ENCODE peak calls at places on chromosomes 7 and 10, in four cellular contexts. W is left ventricle myocardium inferior, T is GM23338, V is K562. N is an unnamed sample.

GRCh38 chr7:69412331-69413146 is 185.7 kb upstream of the AUTS2 start:
- DNase-seq in W (peak), T (no peak), V (no peak), N (no peak)

GRCh38 chr7:85897967-85898366 is 711.1 kb upstream of the SEMA3D start:
- DNase-seq in W (no peak), T (no peak), V (no peak), N (no peak)

GRCh38 chr7:46468753-46469356 is 547.8 kb upstream of the IGFBP3 start:
- DNase-seq in W (no peak), T (peak), V (no peak), N (no peak)

GRCh38 chr10:93859049-93859655 is 34.6 kb upstream of the SLC35G1 start:
- DNase-seq in W (no peak), T (peak), V (peak), N (no peak)

GRCh38 chr10:117461766-117462423 is 80.7 kb upstream of the EMX2 start:
- DNase-seq in W (no peak), T (no peak), V (no peak), N (peak)

GRCh38 chr10:127907411-127908105 is 655 bp downstream of the PTPRE start:
- DNase-seq in W (peak), T (peak), V (no peak), N (peak)

GRCh38 chr10:77692782-77693181 is 55.2 kb upstream of the KCNMA1 start:
- DNase-seq in W (no peak), T (no peak), V (no peak), N (no peak)

GRCh38 chr7:18803880-18804279 is 308.3 kb downstream of the HDAC9 start:
- DNase-seq in W (no peak), T (no peak), V (no peak), N (no peak)

GRCh38 chr7:99953649-99954048 is 22.2 kb downstream of the AZGP1 start:
- DNase-seq in W (no peak), T (no peak), V (no peak), N (no peak)

GRCh38 chr10:90313548-90314325 is 544.1 kb downstream of the HTR7 start:
- DNase-seq in W (no peak), T (no peak), V (no peak), N (no peak)

GRCh38 chr10:101142533-101143353 is 11.6 kb downstream of the TLX1 start:
- DNase-seq in W (no peak), T (no peak), V (no peak), N (no peak)

GRCh38 chr7:94907420-94908203 is at the start of gene PPP1R9A:
- DNase-seq in W (peak), T (peak), V (no peak), N (peak)

GRCh38 chr7:116170180-116170579 is 40.2 kb upstream of the TES start:
- DNase-seq in W (no peak), T (no peak), V (no peak), N (no peak)

GRCh38 chr10:51156913-51157312 is 82.6 kb downstream of the PRKG1 start:
- DNase-seq in W (no peak), T (no peak), V (no peak), N (no peak)

GRCh38 chr10:94002156-94002555 is 8.4 kb downstream of the PLCE1 start:
- DNase-seq in W (peak), T (no peak), V (no peak), N (no peak)

GRCh38 chr10:13420532-13421307 is 72.6 kb upstream of the SEPHS1 start:
- DNase-seq in W (no peak), T (no peak), V (no peak), N (no peak)

GRCh38 chr7:77942431-77942830 is 143.9 kb downstream of the PHTF2 start:
- DNase-seq in W (no peak), T (no peak), V (no peak), N (no peak)

GRCh38 chr7:767580-767940 is 40.5 kb upstream of the PRKAR1B start:
- DNase-seq in W (no peak), T (no peak), V (no peak), N (no peak)

GRCh38 chr7:79778786-79779382 is 325.4 kb upstream of the MAGI2 start:
- DNase-seq in W (no peak), T (no peak), V (no peak), N (no peak)

GRCh38 chr7:108581655-108582491 is 12.2 kb downstream of the DNAJB9 start:
- DNase-seq in W (no peak), T (peak), V (no peak), N (no peak)

GRCh38 chr7:39356531-39356930 is 209.7 kb upstream of the YAE1 start:
- DNase-seq in W (no peak), T (no peak), V (no peak), N (no peak)

GRCh38 chr7:39349452-39350123 is 216.6 kb upstream of the YAE1 start:
- DNase-seq in W (no peak), T (no peak), V (no peak), N (no peak)

GRCh38 chr7:39357648-39358047 is 208.6 kb upstream of the YAE1 start:
- DNase-seq in W (no peak), T (peak), V (peak), N (no peak)

GRCh38 chr7:39355664-39356063 is 210.5 kb upstream of the YAE1 start:
- DNase-seq in W (no peak), T (no peak), V (no peak), N (no peak)

DNA sequence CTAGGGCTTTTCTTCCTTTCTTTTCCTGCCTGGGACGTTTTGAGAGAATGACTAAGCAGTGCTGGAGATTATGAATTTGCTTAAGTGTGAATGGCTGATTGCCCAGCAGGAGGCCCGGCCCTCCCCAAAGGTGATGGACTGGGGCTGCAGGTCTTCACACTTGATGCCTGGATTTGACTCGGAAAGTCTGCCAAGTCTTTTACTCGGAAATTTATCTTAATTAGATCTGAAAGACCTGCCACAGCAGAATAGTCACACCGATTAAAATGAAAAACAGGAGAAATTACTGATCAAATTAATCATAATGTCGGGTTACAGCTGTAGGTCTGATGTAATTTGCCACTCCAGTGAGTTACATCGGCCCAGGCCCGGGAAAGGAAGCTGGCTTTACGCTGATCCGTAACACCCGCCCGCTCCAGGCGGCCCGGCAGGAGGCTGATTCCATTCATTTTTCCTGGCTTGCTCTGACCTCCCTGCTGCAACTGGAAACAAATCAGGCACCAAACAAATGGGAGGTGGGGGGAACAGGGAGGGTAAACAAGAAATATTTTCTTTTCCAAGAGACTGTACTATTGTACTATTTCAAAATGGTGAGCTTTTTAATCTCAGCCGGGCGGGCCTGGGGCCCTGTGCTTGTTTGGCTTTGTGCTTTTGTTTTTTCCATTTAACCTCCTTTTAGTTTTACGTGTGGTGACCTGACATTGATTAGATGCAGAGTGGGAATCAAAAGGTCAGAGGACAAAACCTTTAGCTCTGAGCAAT is 212.4 kb upstream of the YAE1 start:
- DNase-seq in W (peak), T (peak), V (no peak), N (peak)
- H3K27ac ChIP-seq in W (no peak), T (peak), V (no peak), N (peak)

GRCh38 chr10:29486466-29486865 is 148.3 kb downstream of the SVIL start:
- DNase-seq in W (no peak), T (no peak), V (no peak), N (no peak)

GRCh38 chr10:29482591-29483421 is 152.0 kb downstream of the SVIL start:
- DNase-seq in W (no peak), T (peak), V (no peak), N (peak)

GRCh38 chr10:29479081-29479917 is 155.5 kb downstream of the SVIL start:
- DNase-seq in W (no peak), T (no peak), V (no peak), N (no peak)

GRCh38 chr10:29480281-29480954 is 154.4 kb downstream of the SVIL start:
- DNase-seq in W (no peak), T (no peak), V (no peak), N (no peak)

DNA sequence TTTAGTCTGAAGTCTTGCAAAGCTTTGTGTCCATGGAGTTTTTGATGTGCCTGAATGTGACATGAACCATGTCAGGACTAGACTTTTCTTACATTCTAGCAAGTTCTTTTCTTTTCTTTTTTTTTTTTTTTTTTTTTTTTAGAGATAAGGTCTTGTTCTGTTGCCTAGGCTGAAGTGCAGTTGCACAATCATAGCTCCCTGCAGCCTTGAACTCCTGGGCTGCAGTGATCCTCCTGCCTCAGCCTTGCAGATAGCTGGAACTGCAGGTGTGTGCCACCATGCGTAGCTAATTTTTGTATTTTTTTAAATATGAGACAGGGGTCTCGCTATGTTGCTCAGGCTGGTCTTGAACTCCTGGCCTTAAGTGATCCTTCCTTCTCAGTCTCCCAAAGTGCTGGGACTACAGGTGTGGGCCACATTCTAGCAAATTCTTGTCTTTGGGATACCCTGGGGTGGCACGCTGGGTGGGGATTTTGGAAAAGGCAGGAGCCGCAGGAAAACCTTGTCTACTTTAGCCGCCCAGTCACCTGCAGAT is 152.8 kb downstream of the SVIL start:
- DNase-seq in W (no peak), T (no peak), V (no peak), N (no peak)
- H3K27ac ChIP-seq in W (peak), T (peak), V (no peak), N (peak)

DNA sequence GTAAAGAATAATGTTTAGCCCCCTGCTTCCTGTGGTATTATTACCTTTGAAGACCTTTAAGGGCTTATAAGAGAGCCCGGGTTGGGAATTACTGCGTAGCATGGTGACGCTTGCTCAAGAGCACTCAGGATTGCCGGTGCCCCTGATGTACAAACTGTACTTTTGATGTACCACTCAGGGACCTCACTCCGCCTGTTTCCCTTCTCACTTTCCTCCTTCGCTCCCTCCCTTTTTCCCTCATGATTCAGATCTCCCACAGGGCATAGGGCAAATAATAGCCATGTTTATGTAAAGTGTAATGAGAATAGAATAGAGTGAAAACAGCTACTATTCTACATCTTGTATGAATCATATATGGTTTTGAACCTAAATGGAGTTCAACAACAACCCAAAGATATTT is 77.8 kb upstream of the PDCD4 start:
- DNase-seq in W (no peak), T (no peak), V (no peak), N (no peak)
- H3K27ac ChIP-seq in W (peak), T (no peak), V (no peak), N (peak)

DNA sequence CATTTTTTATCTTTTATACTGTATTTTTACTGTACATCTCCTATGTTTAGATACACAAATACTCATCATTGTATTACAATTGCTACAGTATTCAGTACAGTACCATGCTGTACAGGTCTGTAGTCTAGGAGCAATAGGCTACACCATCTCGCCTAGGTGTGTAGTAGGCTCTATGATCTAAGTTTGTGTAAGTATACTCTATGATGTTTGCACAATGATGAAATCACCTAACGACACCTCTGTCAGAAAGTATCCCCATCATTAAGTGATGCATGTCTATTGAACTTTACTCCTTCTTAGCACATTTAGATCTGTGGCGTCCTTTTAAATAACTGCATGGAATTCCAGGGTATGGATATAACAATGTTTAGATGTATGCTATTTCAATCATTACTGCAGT is 112.0 kb downstream of the SNX10 start:
- DNase-seq in W (no peak), T (no peak), V (no peak), N (no peak)
- H3K27ac ChIP-seq in W (no peak), T (no peak), V (no peak), N (no peak)

DNA sequence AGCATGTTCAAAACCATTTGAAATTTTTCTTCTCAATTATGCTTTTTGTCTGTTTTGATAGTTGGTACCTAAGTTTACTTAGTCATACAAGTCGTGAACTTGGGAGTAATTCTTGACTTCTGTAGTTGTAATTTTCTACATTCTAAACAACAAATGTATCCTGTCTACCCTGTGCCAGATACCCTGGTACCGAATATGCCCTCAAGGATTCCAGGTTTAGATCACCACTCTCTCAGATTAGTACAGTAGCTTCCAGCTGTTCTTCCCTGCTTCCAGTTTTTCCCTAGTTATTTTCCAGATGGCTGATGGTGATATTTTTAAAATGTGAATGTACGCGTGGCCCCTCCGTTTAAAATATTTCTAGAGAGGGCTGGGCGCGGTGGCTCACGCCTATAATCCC is 6.5 kb downstream of the STAM start:
- DNase-seq in W (no peak), T (no peak), V (no peak), N (no peak)
- H3K27ac ChIP-seq in W (no peak), T (peak), V (no peak), N (no peak)

GRCh38 chr10:33412261-33413092 is 78.0 kb upstream of the NRP1 start:
- DNase-seq in W (no peak), T (no peak), V (no peak), N (no peak)
- H3K27ac ChIP-seq in W (no peak), T (no peak), V (no peak), N (peak)

DNA sequence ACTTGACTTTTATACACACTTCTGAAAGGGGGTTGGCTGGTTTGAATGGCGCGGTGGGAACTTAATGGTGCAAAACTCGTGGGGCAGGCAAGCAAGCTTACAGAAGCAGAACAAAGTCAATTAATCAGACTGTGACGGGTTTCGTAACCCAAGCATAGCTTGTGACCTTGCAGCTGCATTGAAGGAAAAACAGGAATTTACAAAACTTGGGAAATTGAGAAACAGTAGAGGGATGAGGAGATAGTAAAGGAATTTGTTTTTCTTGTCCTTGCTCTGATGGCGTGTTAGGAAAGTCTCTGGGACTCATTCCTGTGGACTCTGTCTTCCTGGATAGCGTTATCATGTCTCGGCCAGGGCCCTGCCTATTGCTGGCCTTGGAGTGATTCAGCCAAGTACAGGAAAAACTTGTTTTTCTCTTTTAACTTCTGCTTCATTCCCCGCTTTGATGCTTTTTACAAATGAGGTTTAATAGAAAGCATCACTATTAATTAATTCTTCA is 220.0 kb upstream of the KCND2 start:
- DNase-seq in W (peak), T (no peak), V (no peak), N (peak)
- H3K27ac ChIP-seq in W (peak), T (no peak), V (peak), N (no peak)

GRCh38 chr7:11710392-11710791 is 121.6 kb downstream of the THSD7A start:
- DNase-seq in W (no peak), T (no peak), V (no peak), N (no peak)

GRCh38 chr7:11714205-11714604 is 117.8 kb downstream of the THSD7A start:
- DNase-seq in W (no peak), T (no peak), V (no peak), N (no peak)

GRCh38 chr7:11716185-11716584 is 115.8 kb downstream of the THSD7A start:
- DNase-seq in W (peak), T (no peak), V (no peak), N (no peak)

GRCh38 chr7:11713352-11713751 is 118.6 kb downstream of the THSD7A start:
- DNase-seq in W (no peak), T (no peak), V (no peak), N (no peak)

DNA sequence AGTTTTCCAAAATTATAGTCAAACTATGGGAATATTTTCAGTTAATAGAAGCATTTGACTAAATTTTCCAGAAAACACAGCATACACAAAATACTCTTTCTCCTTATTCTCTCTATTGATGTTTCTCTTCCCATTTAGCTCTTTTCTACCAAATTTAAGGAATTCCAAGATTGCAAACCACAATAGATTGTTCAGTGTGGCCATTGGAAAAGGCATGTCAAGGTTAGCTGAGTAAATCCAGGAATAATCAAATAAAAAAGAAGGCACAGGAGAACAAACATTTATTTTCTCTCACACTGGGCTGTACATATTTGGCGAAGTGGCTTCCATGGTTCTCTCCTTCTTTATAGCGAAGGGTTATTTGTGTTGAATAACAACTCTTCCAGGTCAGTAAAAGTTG is 117.3 kb downstream of the THSD7A start:
- DNase-seq in W (no peak), T (no peak), V (no peak), N (no peak)
- H3K27ac ChIP-seq in W (no peak), T (no peak), V (no peak), N (no peak)

GRCh38 chr7:32298403-32299132 is 191.6 kb downstream of the LSM5 start:
- DNase-seq in W (peak), T (peak), V (no peak), N (no peak)
- H3K27ac ChIP-seq in W (peak), T (no peak), V (no peak), N (peak)

DNA sequence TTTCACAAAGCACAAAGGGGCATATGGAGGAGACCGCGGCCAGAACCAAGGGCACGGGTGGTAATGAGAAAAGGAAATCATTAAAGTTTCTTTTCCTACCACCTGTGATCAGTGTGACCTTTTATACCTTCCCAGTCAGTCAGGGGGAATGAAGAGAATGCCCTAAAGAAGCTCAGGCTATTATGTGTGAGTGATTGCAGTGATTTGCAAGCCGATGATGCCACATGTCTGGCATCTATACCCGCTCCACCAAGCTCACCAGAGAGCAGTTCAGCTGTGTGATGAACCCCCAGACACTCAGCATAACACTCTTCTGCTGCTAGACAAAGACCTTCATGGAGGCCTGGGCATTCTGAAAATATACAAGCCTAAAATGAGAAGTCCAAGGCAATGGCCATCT is 106.3 kb upstream of the AGK start:
- DNase-seq in W (no peak), T (no peak), V (no peak), N (no peak)
- H3K27ac ChIP-seq in W (no peak), T (no peak), V (no peak), N (no peak)